ENCODE peak calls at places on chromosomes 4 and X, in six cellular contexts. One of them, this sample, is unnamed.

GRCh38 chr4:83906561-83906960 is 370.7 kb downstream of the GPAT3 start:
- DNase-seq in activated T-cell treated with anti-CD3 and anti-CD28 coated beads, Interleukin-2, amount 50 U/mL, for 1 hour: no peak
- DNase-seq in tibial nerve: no peak
- DNase-seq in kidney tubule cell: no peak
- DNase-seq in cardiac muscle cell: peak
- DNase-seq in WERI-Rb-1: no peak
- DNase-seq in this sample: no peak

GRCh38 chrX:106933538-106933961 is 13.3 kb downstream of the CLDN2 start:
- DNase-seq in activated T-cell treated with anti-CD3 and anti-CD28 coated beads, Interleukin-2, amount 50 U/mL, for 1 hour: no peak
- DNase-seq in tibial nerve: no peak
- DNase-seq in kidney tubule cell: peak
- DNase-seq in cardiac muscle cell: peak
- DNase-seq in WERI-Rb-1: no peak
- DNase-seq in this sample: no peak

GRCh38 chr4:8910822-8911310 is 39.2 kb upstream of the HMX1 start:
- DNase-seq in activated T-cell treated with anti-CD3 and anti-CD28 coated beads, Interleukin-2, amount 50 U/mL, for 1 hour: peak
- DNase-seq in tibial nerve: no peak
- DNase-seq in kidney tubule cell: no peak
- DNase-seq in cardiac muscle cell: no peak
- DNase-seq in WERI-Rb-1: peak
- DNase-seq in this sample: peak

GRCh38 chrX:110021180-110022022 is 18.5 kb downstream of the TMEM164 start:
- DNase-seq in activated T-cell treated with anti-CD3 and anti-CD28 coated beads, Interleukin-2, amount 50 U/mL, for 1 hour: no peak
- DNase-seq in tibial nerve: no peak
- DNase-seq in kidney tubule cell: no peak
- DNase-seq in cardiac muscle cell: peak
- DNase-seq in WERI-Rb-1: peak
- DNase-seq in this sample: no peak

GRCh38 chrX:3143043-3143799 is 102.0 kb downstream of the ARSF start:
- DNase-seq in activated T-cell treated with anti-CD3 and anti-CD28 coated beads, Interleukin-2, amount 50 U/mL, for 1 hour: no peak
- DNase-seq in tibial nerve: no peak
- DNase-seq in kidney tubule cell: peak
- DNase-seq in cardiac muscle cell: no peak
- DNase-seq in WERI-Rb-1: no peak
- DNase-seq in this sample: no peak

GRCh38 chr4:185219551-185220344 is 10.3 kb downstream of the SNX25 start:
- DNase-seq in activated T-cell treated with anti-CD3 and anti-CD28 coated beads, Interleukin-2, amount 50 U/mL, for 1 hour: no peak
- DNase-seq in tibial nerve: no peak
- DNase-seq in kidney tubule cell: no peak
- DNase-seq in cardiac muscle cell: peak
- DNase-seq in WERI-Rb-1: no peak
- DNase-seq in this sample: no peak

GRCh38 chr4:149997881-149998421 is 80.3 kb upstream of the DCLK2 start:
- DNase-seq in activated T-cell treated with anti-CD3 and anti-CD28 coated beads, Interleukin-2, amount 50 U/mL, for 1 hour: no peak
- DNase-seq in tibial nerve: no peak
- DNase-seq in kidney tubule cell: peak
- DNase-seq in cardiac muscle cell: no peak
- DNase-seq in WERI-Rb-1: no peak
- DNase-seq in this sample: no peak

GRCh38 chr4:47221721-47222120 is 190.4 kb downstream of the GABRB1 start:
- DNase-seq in activated T-cell treated with anti-CD3 and anti-CD28 coated beads, Interleukin-2, amount 50 U/mL, for 1 hour: no peak
- DNase-seq in tibial nerve: no peak
- DNase-seq in kidney tubule cell: peak
- DNase-seq in cardiac muscle cell: peak
- DNase-seq in WERI-Rb-1: no peak
- DNase-seq in this sample: no peak

GRCh38 chr4:8303485-8304281 is 34.1 kb downstream of the HTRA3 start:
- DNase-seq in activated T-cell treated with anti-CD3 and anti-CD28 coated beads, Interleukin-2, amount 50 U/mL, for 1 hour: no peak
- DNase-seq in tibial nerve: no peak
- DNase-seq in kidney tubule cell: peak
- DNase-seq in cardiac muscle cell: peak
- DNase-seq in WERI-Rb-1: peak
- DNase-seq in this sample: no peak

GRCh38 chr4:24800273-24800880 is 5.0 kb downstream of the SOD3 start:
- DNase-seq in activated T-cell treated with anti-CD3 and anti-CD28 coated beads, Interleukin-2, amount 50 U/mL, for 1 hour: no peak
- DNase-seq in tibial nerve: no peak
- DNase-seq in kidney tubule cell: no peak
- DNase-seq in cardiac muscle cell: peak
- DNase-seq in WERI-Rb-1: no peak
- DNase-seq in this sample: no peak

GRCh38 chrX:2391869-2392606 is 108.7 kb downstream of the DHRSX start:
- DNase-seq in activated T-cell treated with anti-CD3 and anti-CD28 coated beads, Interleukin-2, amount 50 U/mL, for 1 hour: no peak
- DNase-seq in tibial nerve: no peak
- DNase-seq in kidney tubule cell: peak
- DNase-seq in cardiac muscle cell: peak
- DNase-seq in WERI-Rb-1: no peak
- DNase-seq in this sample: peak

GRCh38 chr4:169338246-169338645 is 67.5 kb upstream of the SH3RF1 start:
- DNase-seq in activated T-cell treated with anti-CD3 and anti-CD28 coated beads, Interleukin-2, amount 50 U/mL, for 1 hour: no peak
- DNase-seq in tibial nerve: no peak
- DNase-seq in kidney tubule cell: no peak
- DNase-seq in cardiac muscle cell: no peak
- DNase-seq in WERI-Rb-1: no peak
- DNase-seq in this sample: no peak

GRCh38 chr4:138035781-138036258 is 206.3 kb downstream of the SLC7A11 start:
- DNase-seq in activated T-cell treated with anti-CD3 and anti-CD28 coated beads, Interleukin-2, amount 50 U/mL, for 1 hour: no peak
- DNase-seq in tibial nerve: no peak
- DNase-seq in kidney tubule cell: peak
- DNase-seq in cardiac muscle cell: peak
- DNase-seq in WERI-Rb-1: peak
- DNase-seq in this sample: peak

GRCh38 chrX:68807818-68808217 is 21.0 kb upstream of the EFNB1 start:
- DNase-seq in activated T-cell treated with anti-CD3 and anti-CD28 coated beads, Interleukin-2, amount 50 U/mL, for 1 hour: no peak
- DNase-seq in tibial nerve: no peak
- DNase-seq in kidney tubule cell: peak
- DNase-seq in cardiac muscle cell: peak
- DNase-seq in WERI-Rb-1: no peak
- DNase-seq in this sample: no peak

GRCh38 chrX:154020500-154021115 is 906 bp upstream of the IRAK1 start:
- DNase-seq in activated T-cell treated with anti-CD3 and anti-CD28 coated beads, Interleukin-2, amount 50 U/mL, for 1 hour: no peak
- DNase-seq in tibial nerve: no peak
- DNase-seq in kidney tubule cell: no peak
- DNase-seq in cardiac muscle cell: no peak
- DNase-seq in WERI-Rb-1: no peak
- DNase-seq in this sample: no peak

GRCh38 chr4:118772149-118773081 is 63.5 kb downstream of the SEC24D start:
- DNase-seq in activated T-cell treated with anti-CD3 and anti-CD28 coated beads, Interleukin-2, amount 50 U/mL, for 1 hour: no peak
- DNase-seq in tibial nerve: no peak
- DNase-seq in kidney tubule cell: peak
- DNase-seq in cardiac muscle cell: peak
- DNase-seq in WERI-Rb-1: no peak
- DNase-seq in this sample: no peak

GRCh38 chr4:143514432-143514831 is 930 bp downstream of the SMARCA5 start:
- DNase-seq in activated T-cell treated with anti-CD3 and anti-CD28 coated beads, Interleukin-2, amount 50 U/mL, for 1 hour: peak
- DNase-seq in tibial nerve: peak
- DNase-seq in kidney tubule cell: peak
- DNase-seq in cardiac muscle cell: peak
- DNase-seq in WERI-Rb-1: peak
- DNase-seq in this sample: peak

GRCh38 chr4:19982556-19982955 is 269.1 kb upstream of the SLIT2 start:
- DNase-seq in activated T-cell treated with anti-CD3 and anti-CD28 coated beads, Interleukin-2, amount 50 U/mL, for 1 hour: no peak
- DNase-seq in tibial nerve: no peak
- DNase-seq in kidney tubule cell: no peak
- DNase-seq in cardiac muscle cell: peak
- DNase-seq in WERI-Rb-1: no peak
- DNase-seq in this sample: no peak

GRCh38 chr4:143441678-143442077 is 71.8 kb upstream of the SMARCA5 start:
- DNase-seq in activated T-cell treated with anti-CD3 and anti-CD28 coated beads, Interleukin-2, amount 50 U/mL, for 1 hour: no peak
- DNase-seq in tibial nerve: no peak
- DNase-seq in kidney tubule cell: no peak
- DNase-seq in cardiac muscle cell: no peak
- DNase-seq in WERI-Rb-1: no peak
- DNase-seq in this sample: no peak